ENCODE peak calls at places on chromosomes 4 and X, in six cellular contexts. B is right atrium auricular region; D is breast epithelium; P is IMR-90; I is effector memory CD4-positive, alpha-beta T cell; U is ascending aorta. Y is an unnamed sample.

GRCh38 chr4:78645853-78646757 is 94.5 kb downstream of the ANXA3 start:
- DNase-seq in D (peak; percentile 89), U (peak; percentile 91), B (peak; percentile 92), I (no peak), P (peak; percentile 96), Y (peak; percentile 97)

GRCh38 chrX:26208012-26208411 is 8.0 kb upstream of the MAGEB5 start:
- DNase-seq in D (no peak), P (no peak), U (no peak), B (no peak), I (no peak), Y (no peak)

GRCh38 chr4:25223770-25224375 is 10.0 kb upstream of the PI4K2B start:
- DNase-seq in I (no peak), U (no peak), P (peak; percentile 22), D (no peak), B (no peak), Y (no peak)

GRCh38 chrX:9865804-9866471 is 79.7 kb downstream of the SHROOM2 start:
- DNase-seq in P (peak; percentile 61), B (no peak), I (no peak), U (no peak), D (no peak), Y (no peak)

GRCh38 chr4:3290476-3290875 is 2.3 kb upstream of the RGS12 start:
- DNase-seq in P (no peak), D (peak; percentile 16), U (no peak), B (no peak), I (no peak), Y (no peak)

GRCh38 chr4:167688660-167689142 is 403.6 kb upstream of the ANXA10 start:
- DNase-seq in U (no peak), I (no peak), B (no peak), P (no peak), D (no peak), Y (no peak)

GRCh38 chr4:140092094-140092820 is 61.7 kb downstream of the MAML3 start:
- DNase-seq in B (peak; percentile 70), D (peak; percentile 29), U (no peak), P (no peak), I (no peak), Y (no peak)

GRCh38 chrX:73850124-73851013 is 287.4 kb downstream of the CHIC1 start:
- DNase-seq in P (peak; percentile 38), D (peak; percentile 33), U (no peak), I (no peak), B (no peak), Y (no peak)

GRCh38 chrX:50100188-50100587 is 100.6 kb downstream of the AKAP4 start:
- DNase-seq in P (no peak), I (no peak), B (no peak), U (no peak), D (no peak), Y (no peak)

GRCh38 chr4:83178029-83178428 is 63.5 kb upstream of the PLAC8 start:
- DNase-seq in I (no peak), P (no peak), B (no peak), D (no peak), U (no peak), Y (no peak)

GRCh38 chrX:56785442-56785841 is 56.4 kb downstream of the NBDY start:
- DNase-seq in I (no peak), B (no peak), P (no peak), D (no peak), U (peak; percentile 30), Y (no peak)

GRCh38 chr4:183185018-183185417 is 86.0 kb downstream of the WWC2 start:
- DNase-seq in D (no peak), P (peak; percentile 62), I (no peak), U (no peak), B (no peak), Y (no peak)

GRCh38 chr4:89001647-89002518 is 55.1 kb downstream of the FAM13A start:
- DNase-seq in B (no peak), P (no peak), I (no peak), U (no peak), D (no peak), Y (no peak)

GRCh38 chr4:54378461-54378860 is 149.4 kb downstream of the PDGFRA start:
- DNase-seq in I (no peak), P (peak; percentile 5), B (no peak), U (no peak), D (no peak), Y (no peak)

GRCh38 chr4:181281451-181281850 is 961.8 kb upstream of the TENM3 start:
- DNase-seq in I (no peak), D (no peak), P (no peak), B (no peak), U (no peak), Y (no peak)

GRCh38 chr4:185991750-185992149 is 77.2 kb upstream of the TLR3 start:
- DNase-seq in I (no peak), D (no peak), U (no peak), P (no peak), B (no peak), Y (no peak)

GRCh38 chr4:14529653-14530052 is 472.6 kb upstream of the CPEB2 start:
- DNase-seq in U (no peak), P (no peak), D (no peak), B (no peak), I (no peak), Y (no peak)

GRCh38 chr4:168923526-168924194 is 86.4 kb downstream of the CBR4 start:
- DNase-seq in D (no peak), U (no peak), P (peak; percentile 86), I (peak; percentile 36), B (no peak), Y (no peak)

GRCh38 chr4:119832731-119833233 is 204.2 kb upstream of the PDE5A start:
- DNase-seq in P (no peak), U (no peak), D (no peak), B (no peak), I (no peak), Y (no peak)

GRCh38 chr4:54540931-54541330 is 116.8 kb upstream of the KIT start:
- DNase-seq in B (no peak), P (no peak), U (no peak), D (no peak), I (no peak), Y (no peak)

GRCh38 chrX:110408949-110409588 is 50.4 kb downstream of the RTL9 start:
- DNase-seq in I (no peak), U (no peak), D (no peak), B (no peak), P (peak; percentile 76), Y (no peak)

DNA sequence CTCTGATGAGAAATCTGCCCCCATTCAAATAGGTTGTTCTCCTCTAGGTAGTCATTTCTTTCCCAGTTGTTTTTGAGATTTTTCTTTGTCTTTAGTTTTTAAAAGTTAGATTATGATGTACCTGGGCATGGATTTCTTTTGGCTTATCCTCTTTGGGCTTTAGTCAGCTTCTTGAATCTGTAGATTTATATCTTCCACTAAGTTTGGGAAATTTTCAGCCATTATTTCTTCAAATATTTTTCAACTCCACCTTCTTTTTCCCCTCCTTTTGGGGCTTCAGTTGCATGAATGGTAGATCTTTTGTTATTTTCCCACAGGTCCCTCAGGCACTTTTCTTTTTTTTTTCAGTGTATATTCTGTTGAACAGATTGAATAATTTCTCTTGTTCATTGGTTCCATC is 77.3 kb downstream of the JADE3 start:
- DNase-seq in P (no peak), U (no peak), I (no peak), D (no peak), B (no peak), Y (no peak)
- H3K4me1 ChIP-seq in P (no peaks in the 10 kb centered on the region), U (no peaks in the 10 kb centered on the region), I (no peaks in the 10 kb centered on the region), D (no peaks in the 10 kb centered on the region), B (no peaks in the 10 kb centered on the region), Y (no peaks in the 10 kb centered on the region)

GRCh38 chr4:184288451-184289178 is 70.9 kb upstream of the ENPP6 start:
- DNase-seq in B (peak; percentile 43), D (no peak), I (no peak), P (no peak), U (no peak), Y (no peak)

GRCh38 chr4:184284742-184285141 is 67.1 kb upstream of the ENPP6 start:
- DNase-seq in U (no peak), B (no peak), D (no peak), P (no peak), I (no peak), Y (no peak)

GRCh38 chr4:184289179-184289535 is 71.5 kb upstream of the ENPP6 start:
- DNase-seq in I (no peak), U (no peak), D (no peak), B (no peak), P (no peak), Y (no peak)

GRCh38 chr4:184286346-184286745 is 68.7 kb upstream of the ENPP6 start:
- DNase-seq in I (no peak), U (no peak), P (no peak), D (no peak), B (no peak), Y (no peak)

DNA sequence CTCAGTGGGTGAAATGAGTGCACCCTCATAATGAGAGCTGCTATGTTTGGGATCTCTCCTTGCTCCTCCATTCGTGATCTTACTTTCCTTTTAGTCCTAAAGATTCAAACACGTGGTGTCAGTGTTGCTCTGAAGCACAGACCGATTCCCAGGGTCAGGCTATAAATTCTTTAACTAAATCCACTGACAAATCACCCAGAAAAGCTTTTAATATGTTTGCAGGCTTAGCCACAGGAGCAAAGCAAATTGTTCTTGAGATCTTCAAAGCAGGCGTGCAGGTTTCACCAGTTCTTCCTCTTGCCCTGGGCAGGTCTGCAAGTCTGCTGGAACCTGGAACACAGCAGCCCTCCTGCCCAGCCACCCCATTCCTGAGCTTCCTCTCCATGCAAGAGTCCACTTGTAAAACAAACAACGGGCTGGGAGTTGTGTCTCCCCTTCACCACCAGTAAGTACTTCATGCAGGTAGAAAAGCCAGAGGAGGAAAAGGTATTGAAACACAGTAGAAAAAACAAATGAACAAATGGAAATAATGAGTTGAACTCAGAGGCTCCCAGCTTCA is 70.1 kb upstream of the ENPP6 start:
- DNase-seq in I (no peak), D (peak; percentile 53), B (peak; percentile 58), U (no peak), P (peak; percentile 68), Y (peak; percentile 87)
- H3K4me1 ChIP-seq in I (peaks cover 5% of the 10 kb centered on the region), D (peaks cover 5% of the 10 kb centered on the region), B (peaks cover under 1% of the 10 kb centered on the region), U (no peaks in the 10 kb centered on the region), P (peaks cover 4% of the 10 kb centered on the region), Y (peaks cover 21% of the 10 kb centered on the region)

DNA sequence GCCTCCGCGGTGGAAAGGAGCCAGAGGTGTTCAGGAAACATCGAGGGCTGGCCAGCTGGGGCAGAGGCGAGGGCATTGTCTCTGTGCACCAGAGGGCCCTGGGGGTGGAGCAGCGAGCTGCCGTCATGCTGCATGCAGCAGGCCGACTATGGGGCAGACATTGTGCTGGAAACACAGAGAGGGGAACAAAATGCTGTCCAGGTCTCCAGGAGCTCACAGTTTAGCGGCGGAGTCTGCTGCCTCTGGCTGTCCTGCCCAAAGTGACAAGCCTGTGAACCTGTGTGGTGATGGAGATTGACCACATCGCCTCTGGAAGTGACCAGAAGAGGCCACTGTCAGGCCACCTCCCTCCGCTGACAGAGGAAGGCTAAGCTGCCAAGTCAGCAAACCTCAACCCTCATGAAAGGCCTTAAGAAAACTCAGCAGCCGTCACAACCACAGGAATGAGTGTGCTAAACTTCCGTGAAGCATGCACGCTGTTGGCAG is 20.1 kb upstream of the SASH3 start:
- DNase-seq in D (peak; percentile 75), I (peak; percentile 28), U (no peak), B (no peak), P (peak; percentile 83), Y (no peak)
- H3K4me1 ChIP-seq in D (no peaks in the 10 kb centered on the region), I (peaks cover 55% of the 10 kb centered on the region), U (no peaks in the 10 kb centered on the region), B (peaks cover 12% of the 10 kb centered on the region), P (no peaks in the 10 kb centered on the region), Y (no peaks in the 10 kb centered on the region)

DNA sequence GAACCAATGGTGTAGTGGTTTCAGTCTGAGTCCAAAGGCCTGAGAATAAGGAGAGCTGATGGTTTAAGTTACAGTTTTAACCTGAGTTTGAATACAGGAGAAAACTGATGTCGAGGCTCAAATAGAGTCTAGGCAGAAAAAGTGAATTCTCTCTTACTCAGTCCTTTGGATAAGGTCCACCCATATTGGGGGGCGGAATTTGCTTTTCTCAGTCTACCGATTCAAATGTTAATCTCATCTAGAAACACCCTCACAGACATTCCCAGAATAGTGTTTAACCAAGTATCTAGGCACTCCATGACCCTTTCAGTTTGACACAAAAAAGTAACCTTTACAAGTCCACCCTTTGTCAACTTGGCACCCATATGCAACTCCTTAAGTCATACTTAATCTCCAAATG is 216.0 kb downstream of the GRID2 start:
- DNase-seq in B (no peak), P (no peak), D (no peak), U (no peak), I (no peak), Y (no peak)
- H3K4me1 ChIP-seq in B (no peaks in the 10 kb centered on the region), P (no peaks in the 10 kb centered on the region), D (no peaks in the 10 kb centered on the region), U (no peaks in the 10 kb centered on the region), I (no peaks in the 10 kb centered on the region), Y (no peaks in the 10 kb centered on the region)

Y was measured in vagina.